ENCODE peak calls at places on chromosomes 5 and 9, in nine cellular contexts. J is sigmoid colon, S is astrocyte of the cerebellum, N is lung, Z is right cardiac atrium, A is cardiac muscle cell, X is heart right ventricle, D is fibroblast of villous mesenchyme, T is skeletal muscle cell. R is an unnamed sample.

GRCh38 chr9:37151802-37152201 is 31.4 kb downstream of the ZCCHC7 start:
- DNase-seq in T (no peak), A (no peak), J (no peak), N (no peak), S (no peak), D (no peak), Z (no peak), X (no peak), R (no peak)

GRCh38 chr9:15146121-15146820 is 160.7 kb downstream of the TTC39B start:
- DNase-seq in N (no peak), T (no peak), S (no peak), J (no peak), X (no peak), Z (no peak), A (no peak), D (no peak), R (no peak)

GRCh38 chr5:143235423-143235822 is 168.1 kb downstream of the NR3C1 start:
- DNase-seq in A (peak), N (no peak), J (peak), X (no peak), T (peak), D (no peak), Z (no peak), S (no peak), R (no peak)

GRCh38 chr5:39599721-39600431 is 175.1 kb upstream of the DAB2 start:
- DNase-seq in N (no peak), Z (no peak), A (peak), S (no peak), J (no peak), T (no peak), D (peak), X (no peak), R (peak)

GRCh38 chr9:70761139-70761538 is 346.7 kb upstream of the KLF9 start:
- DNase-seq in J (no peak), D (no peak), Z (no peak), X (no peak), T (no peak), A (no peak), S (no peak), N (no peak), R (no peak)

GRCh38 chr5:101653996-101654395 is 642.1 kb downstream of the SLCO4C1 start:
- DNase-seq in X (no peak), Z (no peak), J (no peak), S (no peak), N (no peak), A (no peak), T (no peak), D (no peak), R (no peak)

GRCh38 chr5:151156732-151157402 is 712 bp downstream of the ANXA6 start:
- DNase-seq in Z (peak), A (peak), J (peak), N (no peak), T (no peak), X (no peak), S (no peak), D (no peak), R (no peak)

GRCh38 chr9:129166962-129167557 is 11.0 kb downstream of the IER5L start:
- DNase-seq in Z (peak), D (peak), N (peak), X (peak), T (no peak), S (no peak), J (peak), A (peak), R (peak)

GRCh38 chr5:90548069-90548593 is 10.5 kb upstream of the ADGRV1 start:
- DNase-seq in N (peak), S (no peak), A (no peak), D (no peak), T (no peak), Z (peak), X (no peak), J (no peak), R (no peak)

GRCh38 chr9:88889386-88889785 is 101.9 kb upstream of the S1PR3 start:
- DNase-seq in N (no peak), S (no peak), X (no peak), Z (no peak), J (no peak), T (no peak), A (peak), D (no peak), R (no peak)